ENCODE peak calls at places on chromosome 22, in five cellular contexts. V is astrocyte of the cerebellum, U is heart right ventricle, M is upper lobe of right lung, F is SK-N-SH. S is an unnamed sample.

GRCh38 chr22:40322818-40323447 is 23.4 kb upstream of the ADSL start:
- DNase-seq in V (no peak), U (no peak), M (no peak), F (no peak), S (no peak)

GRCh38 chr22:38109391-38110000 is 988 bp downstream of the BAIAP2L2 start:
- DNase-seq in V (no peak), U (no peak), M (no peak), F (no peak), S (no peak)

GRCh38 chr22:38397189-38398097 is 57.6 kb downstream of the KCNJ4 start:
- DNase-seq in V (no peak), U (peak; percentile 64), M (peak; percentile 83), F (no peak), S (no peak)

GRCh38 chr22:49907807-49908206 is 10.4 kb downstream of the ALG12 start:
- DNase-seq in V (no peak), U (no peak), M (peak; percentile 55), F (no peak), S (no peak)

GRCh38 chr22:39090426-39091064 is 6.5 kb upstream of the APOBEC3H start:
- DNase-seq in V (no peak), U (no peak), M (no peak), F (no peak), S (no peak)

GRCh38 chr22:26883393-26883792 is 226.0 kb downstream of the MIAT start:
- DNase-seq in V (no peak), U (no peak), M (no peak), F (no peak), S (no peak)

GRCh38 chr22:40413873-40414272 is 43.5 kb downstream of the SGSM3 start:
- DNase-seq in V (no peak), U (no peak), M (no peak), F (no peak), S (no peak)

GRCh38 chr22:41216984-41217383 is 11.9 kb downstream of the L3MBTL2 start:
- DNase-seq in V (no peak), U (no peak), M (no peak), F (no peak), S (no peak)

GRCh38 chr22:20479612-20480196 is 15.9 kb downstream of the KLHL22 start:
- DNase-seq in V (no peak), U (no peak), M (no peak), F (no peak), S (no peak)

GRCh38 chr22:43205261-43205691 is 18.3 kb upstream of the TTLL12 start:
- DNase-seq in V (no peak), U (no peak), M (no peak), F (no peak), S (no peak)

GRCh38 chr22:19723165-19723989 is at the start of gene GP1BB:
- DNase-seq in V (no peak), U (peak; percentile 64), M (no peak), F (no peak), S (no peak)

GRCh38 chr22:44574057-44574456 is 76.0 kb upstream of the RTL6 start:
- DNase-seq in V (no peak), U (no peak), M (peak; percentile 63), F (no peak), S (no peak)

GRCh38 chr22:39317756-39318506 is 1.5 kb downstream of the RPL3 start:
- DNase-seq in V (no peak), U (no peak), M (no peak), F (no peak), S (no peak)

GRCh38 chr22:33519140-33519973 is 400.9 kb downstream of the LARGE1 start:
- DNase-seq in V (no peak), U (peak; percentile 63), M (no peak), F (peak; percentile 69), S (peak; percentile 39)

GRCh38 chr22:30717331-30717921 is 22.8 kb downstream of the OSBP2 start:
- DNase-seq in V (no peak), U (no peak), M (no peak), F (no peak), S (peak; percentile 77)

GRCh38 chr22:48140261-48140660 is 1377.8 kb downstream of the TBC1D22A start:
- DNase-seq in V (no peak), U (no peak), M (no peak), F (no peak), S (no peak)

GRCh38 chr22:49937758-49938564 is 19.5 kb downstream of the CRELD2 start:
- DNase-seq in V (no peak), U (peak; percentile 68), M (peak; percentile 71), F (no peak), S (no peak)

GRCh38 chr22:49738006-49738405 is 89.7 kb downstream of the BRD1 start:
- DNase-seq in V (no peak), U (no peak), M (peak; percentile 30), F (no peak), S (no peak)

GRCh38 chr22:28978863-28979799 is 82.5 kb downstream of the C22orf31 start:
- DNase-seq in V (no peak), U (no peak), M (no peak), F (no peak), S (no peak)

GRCh38 chr22:28976588-28976987 is 85.0 kb downstream of the C22orf31 start:
- DNase-seq in V (no peak), U (no peak), M (no peak), F (no peak), S (no peak)

GRCh38 chr22:28978158-28978557 is 83.5 kb downstream of the C22orf31 start:
- DNase-seq in V (no peak), U (peak; percentile 18), M (no peak), F (no peak), S (no peak)

GRCh38 chr22:28977050-28977449 is 84.6 kb downstream of the C22orf31 start:
- DNase-seq in V (no peak), U (no peak), M (no peak), F (no peak), S (no peak)

GRCh38 chr22:28977481-28977971 is 84.1 kb downstream of the C22orf31 start:
- DNase-seq in V (no peak), U (no peak), M (no peak), F (no peak), S (no peak)
- H3K4me3 ChIP-seq in V (peak overlapping the region; percentile 12), U (peak overlapping the region; percentile 11), M (peak overlapping the region; percentile 14), F (no peak overlapping the region), S (peak overlapping the region; percentile 20)

DNA sequence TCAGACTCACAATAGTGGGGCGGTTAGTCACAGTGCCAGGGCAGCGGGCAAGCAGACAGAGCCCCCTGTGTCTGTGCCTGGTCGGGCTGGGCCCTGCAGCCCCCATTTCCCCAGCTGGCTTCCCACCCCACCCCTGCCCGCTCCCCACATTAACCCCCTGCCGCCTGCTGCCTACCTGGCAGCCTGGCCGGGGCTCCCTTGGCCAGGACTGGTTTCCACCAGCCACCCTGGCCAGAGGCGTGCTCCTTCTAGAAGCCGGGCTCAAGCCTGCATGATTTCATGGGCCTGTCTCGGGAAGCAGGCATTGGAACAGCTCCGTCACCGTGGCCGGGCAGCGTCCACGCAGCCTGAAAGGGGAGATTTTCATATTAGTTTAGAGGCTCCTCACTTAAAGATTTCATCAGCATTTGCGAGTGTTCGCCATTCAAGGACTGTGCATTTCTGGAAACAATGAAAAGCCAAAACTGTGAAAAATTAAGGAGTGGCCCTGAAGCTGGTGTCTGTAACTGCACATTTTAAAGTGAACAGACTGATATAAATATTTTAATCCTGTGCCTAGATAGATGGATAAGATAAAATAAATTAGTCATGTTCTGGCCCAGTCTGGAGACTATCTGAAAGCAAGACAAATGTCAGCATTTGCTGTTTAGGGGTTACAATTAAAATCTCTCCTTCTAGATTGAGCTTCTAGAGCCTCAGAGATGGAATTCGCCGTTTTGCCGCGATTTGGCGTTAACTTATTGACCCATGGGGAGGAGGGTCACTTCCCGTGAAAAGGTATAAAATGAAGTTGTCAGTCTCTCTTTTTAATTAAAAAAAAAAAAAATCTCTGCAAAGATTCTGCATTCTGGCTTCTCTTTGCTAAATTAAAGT is 79.4 kb upstream of the WNT7B start:
- DNase-seq in V (no peak), U (no peak), M (peak; percentile 64), F (peak; percentile 68), S (no peak)
- H3K4me3 ChIP-seq in V (peak overlapping the region; percentile 44), U (peak overlapping the region; percentile 22), M (peak overlapping the region; percentile 81), F (peak overlapping the region; percentile 68), S (no peak overlapping the region)

GRCh38 chr22:23133922-23134321 is 7.9 kb downstream of the RSPH14 start:
- DNase-seq in V (no peak), U (no peak), M (no peak), F (no peak), S (no peak)
- H3K4me3 ChIP-seq in V (no peak overlapping the region), U (no peak overlapping the region), M (no peak overlapping the region), F (no peak overlapping the region), S (no peak overlapping the region)

GRCh38 chr22:37058917-37059701 is 7.6 kb downstream of the KCTD17 start:
- DNase-seq in V (no peak), U (no peak), M (peak; percentile 61), F (no peak), S (no peak)
- H3K4me3 ChIP-seq in V (no peak overlapping the region), U (no peak overlapping the region), M (no peak overlapping the region), F (no peak overlapping the region), S (no peak overlapping the region)

S was measured in skeletal muscle cell.